ENCODE peak calls at places on chromosomes 11 and 22, in four cellular contexts. One of them, this sample, is unnamed.

GRCh38 chr11:13486926-13487660 is 8.7 kb downstream of the PTH start:
- DNase-seq in GM23248: peak
- DNase-seq in neural progenitor cell: peak
- DNase-seq in fibroblast of lung: no peak
- DNase-seq in this sample: peak

GRCh38 chr11:62004473-62004872 is 37.0 kb upstream of the FTH1 start:
- DNase-seq in GM23248: peak
- DNase-seq in fibroblast of lung: peak
- DNase-seq in neural progenitor cell: no peak
- DNase-seq in this sample: peak

GRCh38 chr22:36246718-36247117 is 6.2 kb upstream of the APOL1 start:
- DNase-seq in GM23248: no peak
- DNase-seq in fibroblast of lung: no peak
- DNase-seq in neural progenitor cell: no peak
- DNase-seq in this sample: no peak

GRCh38 chr11:87447606-87448005 is 409.9 kb downstream of the TMEM135 start:
- DNase-seq in neural progenitor cell: no peak
- DNase-seq in fibroblast of lung: no peak
- DNase-seq in GM23248: no peak
- DNase-seq in this sample: no peak

GRCh38 chr11:55342901-55343300 is at the start of gene OR4A16:
- DNase-seq in GM23248: no peak
- DNase-seq in neural progenitor cell: no peak
- DNase-seq in fibroblast of lung: no peak
- DNase-seq in this sample: no peak

GRCh38 chr22:28116261-28116673 is 197.2 kb upstream of the PITPNB start:
- DNase-seq in GM23248: peak
- DNase-seq in neural progenitor cell: no peak
- DNase-seq in fibroblast of lung: peak
- DNase-seq in this sample: peak

GRCh38 chr11:9760180-9760550 is 96.3 kb downstream of the SWAP70 start:
- DNase-seq in GM23248: peak
- DNase-seq in fibroblast of lung: peak
- DNase-seq in neural progenitor cell: no peak
- DNase-seq in this sample: peak

GRCh38 chr11:83881428-83881827 is 595.3 kb upstream of the CCDC90B start:
- DNase-seq in fibroblast of lung: no peak
- DNase-seq in GM23248: peak
- DNase-seq in neural progenitor cell: no peak
- DNase-seq in this sample: no peak

GRCh38 chr11:125412509-125412908 is 83.6 kb downstream of the FEZ1 start:
- DNase-seq in neural progenitor cell: no peak
- DNase-seq in fibroblast of lung: no peak
- DNase-seq in GM23248: no peak
- DNase-seq in this sample: no peak

GRCh38 chr22:28142361-28142801 is 223.3 kb upstream of the PITPNB start:
- DNase-seq in fibroblast of lung: peak
- DNase-seq in GM23248: peak
- DNase-seq in neural progenitor cell: peak
- DNase-seq in this sample: peak

GRCh38 chr11:88384004-88384677 is 46.6 kb upstream of the CTSC start:
- DNase-seq in GM23248: peak
- DNase-seq in fibroblast of lung: peak
- DNase-seq in neural progenitor cell: no peak
- DNase-seq in this sample: peak

DNA sequence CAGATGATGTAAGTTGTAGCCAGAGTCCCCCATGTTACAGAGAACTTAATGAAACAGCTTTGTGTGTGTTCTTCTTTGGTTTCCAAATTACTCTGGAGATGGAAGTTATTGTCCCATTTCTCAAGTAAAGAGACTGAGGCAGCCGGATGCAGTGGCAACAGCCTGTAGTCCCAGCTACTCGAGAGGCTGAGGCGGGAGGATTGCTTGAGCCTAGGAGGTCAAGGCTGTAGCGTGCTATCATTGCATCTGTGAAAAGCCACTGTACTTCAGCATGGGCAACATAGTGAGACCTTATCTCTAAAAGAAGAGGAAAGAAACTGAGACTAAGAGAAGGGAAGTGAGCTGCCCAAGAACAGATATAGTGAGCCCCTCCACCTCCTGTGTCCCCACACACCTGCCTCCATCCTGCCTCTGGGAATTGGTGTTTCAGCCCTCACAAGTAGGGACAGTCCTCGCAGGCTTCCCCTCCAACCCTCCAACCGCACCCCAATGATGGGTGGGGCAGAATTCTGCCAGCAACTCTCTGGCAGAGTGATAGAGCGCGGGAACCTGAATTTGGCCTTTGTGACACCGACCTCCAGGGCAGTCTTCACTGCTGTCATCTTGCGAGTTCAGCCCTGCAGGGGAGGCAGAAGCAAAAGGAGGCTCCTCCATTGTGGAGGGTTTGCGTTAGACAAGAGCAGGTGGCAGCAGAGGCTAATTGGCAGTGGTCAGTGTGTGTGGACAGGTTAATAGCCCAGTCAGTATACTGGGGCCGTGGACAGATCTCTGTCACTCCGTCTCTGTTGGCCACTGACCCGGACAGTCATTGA is 1.6 kb downstream of the PDXP start:
- DNase-seq in neural progenitor cell: no peak
- DNase-seq in fibroblast of lung: no peak
- DNase-seq in GM23248: no peak
- DNase-seq in this sample: no peak
- H3K9ac ChIP-seq in neural progenitor cell: no peak
- H3K9ac ChIP-seq in fibroblast of lung: no peak
- H3K9ac ChIP-seq in GM23248: peak
- H3K9ac ChIP-seq in this sample: no peak

GRCh38 chr11:76702378-76703128 is 32.0 kb upstream of the LRRC32 start:
- DNase-seq in fibroblast of lung: no peak
- DNase-seq in neural progenitor cell: no peak
- DNase-seq in GM23248: peak
- DNase-seq in this sample: peak

GRCh38 chr11:76698321-76699043 is 27.9 kb upstream of the LRRC32 start:
- DNase-seq in neural progenitor cell: peak
- DNase-seq in GM23248: peak
- DNase-seq in fibroblast of lung: no peak
- DNase-seq in this sample: peak

GRCh38 chr11:76699461-76700091 is 29.0 kb upstream of the LRRC32 start:
- DNase-seq in fibroblast of lung: peak
- DNase-seq in neural progenitor cell: no peak
- DNase-seq in GM23248: peak
- DNase-seq in this sample: no peak

GRCh38 chr11:76701701-76702100 is 31.2 kb upstream of the LRRC32 start:
- DNase-seq in GM23248: peak
- DNase-seq in fibroblast of lung: peak
- DNase-seq in neural progenitor cell: no peak
- DNase-seq in this sample: peak

DNA sequence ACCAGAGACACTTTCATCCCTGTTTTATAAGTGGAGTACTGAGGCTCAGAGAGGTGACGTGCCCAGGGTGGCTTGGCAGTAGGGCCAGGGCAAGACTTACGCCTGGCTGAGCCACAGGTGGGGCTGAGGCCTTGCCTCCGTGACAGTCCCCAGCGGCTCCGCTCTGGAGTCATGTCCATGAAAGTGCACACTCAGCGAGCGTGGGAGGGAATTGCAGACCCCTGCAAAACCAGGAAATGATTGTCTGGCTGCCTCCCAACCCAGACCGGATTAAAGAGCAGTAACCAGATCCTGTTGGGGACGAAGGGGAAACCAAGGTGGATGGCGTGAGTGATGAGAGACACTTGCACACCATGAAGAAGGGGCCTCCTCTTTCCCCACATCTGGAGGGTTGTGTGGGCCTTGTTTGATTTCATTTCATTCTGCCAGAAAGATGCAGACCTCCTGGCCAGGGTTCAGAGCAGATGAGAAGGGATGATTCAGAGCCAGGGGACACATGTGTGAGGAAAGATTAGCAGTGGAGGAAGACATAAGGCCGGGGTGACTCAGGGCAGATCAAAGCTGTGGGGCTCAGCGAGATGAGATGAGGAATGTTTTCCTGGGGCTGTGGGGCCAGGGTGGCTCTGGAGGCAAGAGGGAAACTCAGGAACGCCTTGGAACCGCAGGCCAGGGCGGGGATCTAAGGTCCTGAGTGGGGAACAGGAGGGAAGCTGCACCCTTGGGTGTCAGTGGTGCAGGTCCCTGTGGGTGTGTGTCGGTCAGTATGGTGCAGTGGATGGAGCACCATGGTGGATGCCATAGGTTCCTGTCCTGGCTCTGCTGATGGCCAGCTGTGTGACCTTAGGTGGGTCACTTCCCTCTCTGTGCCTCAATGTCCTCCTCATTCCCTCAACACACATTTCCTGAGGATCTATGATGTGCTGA is 29.9 kb upstream of the LRRC32 start:
- DNase-seq in GM23248: peak
- DNase-seq in fibroblast of lung: peak
- DNase-seq in neural progenitor cell: no peak
- DNase-seq in this sample: peak
- H3K4me2 ChIP-seq in GM23248: peak
- H3K4me2 ChIP-seq in fibroblast of lung: peak
- H3K4me2 ChIP-seq in neural progenitor cell: no peak
- H3K4me2 ChIP-seq in this sample: no peak

GRCh38 chr11:115942043-115942442 is 437.8 kb upstream of the CADM1 start:
- DNase-seq in fibroblast of lung: no peak
- DNase-seq in GM23248: no peak
- DNase-seq in neural progenitor cell: no peak
- DNase-seq in this sample: no peak
- H3K9ac ChIP-seq in fibroblast of lung: no peak
- H3K9ac ChIP-seq in GM23248: no peak
- H3K9ac ChIP-seq in neural progenitor cell: no peak
- H3K9ac ChIP-seq in this sample: no peak

GRCh38 chr11:118651820-118652219 is 27.6 kb downstream of the TREH start:
- DNase-seq in fibroblast of lung: no peak
- DNase-seq in neural progenitor cell: no peak
- DNase-seq in GM23248: no peak
- DNase-seq in this sample: no peak
- H3K4me2 ChIP-seq in fibroblast of lung: no peak
- H3K4me2 ChIP-seq in neural progenitor cell: no peak
- H3K4me2 ChIP-seq in GM23248: no peak
- H3K4me2 ChIP-seq in this sample: no peak

This sample was measured in trophoblast cell.